ENCODE peak calls at places on chromosomes 11 and 22, in nine cellular contexts. K, Z, J, O, H, C, I, B and U are unnamed samples.

GRCh38 chr11:12287374-12288211 is 89.8 kb upstream of the PARVA start:
- DNase-seq in I (no peak), Z (peak), O (peak), H (peak), K (no peak), J (peak), C (peak), B (peak), U (no peak)

GRCh38 chr11:116787436-116787785 is 412 bp downstream of the ZPR1 start:
- DNase-seq in C (no peak), B (no peak), K (no peak), O (no peak), I (no peak), H (no peak), Z (no peak), J (peak), U (no peak)

GRCh38 chr22:30453731-30454510 is 17.9 kb downstream of the SEC14L3 start:
- DNase-seq in B (no peak), H (no peak), K (no peak), J (no peak), O (no peak), I (no peak), Z (peak), C (peak), U (no peak)

GRCh38 chr11:67023957-67024353 is 1.0 kb downstream of the SYT12 start:
- DNase-seq in I (no peak), H (no peak), K (no peak), B (no peak), Z (no peak), J (no peak), C (no peak), O (no peak), U (no peak)

GRCh38 chr22:46125816-46126770 is 24.2 kb upstream of the PPARA start:
- DNase-seq in Z (no peak), O (peak), I (no peak), B (no peak), J (no peak), K (no peak), H (no peak), C (no peak), U (no peak)

GRCh38 chr22:29093030-29093429 is 20.2 kb downstream of the KREMEN1 start:
- DNase-seq in B (no peak), C (no peak), I (no peak), H (no peak), O (no peak), Z (no peak), K (no peak), J (no peak), U (no peak)

GRCh38 chr11:79956061-79956460 is 515.2 kb upstream of the TENM4 start:
- DNase-seq in C (no peak), O (no peak), J (no peak), Z (no peak), H (no peak), B (no peak), I (no peak), K (no peak), U (no peak)

GRCh38 chr22:47340851-47341436 is 578.5 kb downstream of the TBC1D22A start:
- DNase-seq in B (no peak), I (no peak), H (no peak), J (no peak), O (no peak), Z (no peak), C (no peak), K (no peak), U (no peak)

GRCh38 chr11:24145411-24145810 is 351.4 kb upstream of the LUZP2 start:
- DNase-seq in I (no peak), Z (no peak), O (no peak), H (no peak), B (no peak), J (no peak), K (no peak), C (no peak), U (no peak)

GRCh38 chr22:31210830-31211503 is 1.1 kb upstream of the LIMK2 start:
- DNase-seq in C (no peak), K (no peak), I (no peak), H (no peak), B (no peak), J (no peak), Z (no peak), O (no peak), U (no peak)

GRCh38 chr11:115665345-115665901 is 161.2 kb upstream of the CADM1 start:
- DNase-seq in K (no peak), H (no peak), J (no peak), I (no peak), Z (no peak), O (no peak), C (peak), B (peak), U (no peak)

GRCh38 chr11:64661146-64661545 is 61.9 kb downstream of the NRXN2 start:
- DNase-seq in I (no peak), J (no peak), O (no peak), K (no peak), H (peak), Z (no peak), B (peak), C (no peak), U (no peak)

GRCh38 chr11:6563121-6563619 is 40.2 kb downstream of the RRP8 start:
- DNase-seq in J (no peak), Z (no peak), O (no peak), I (no peak), C (no peak), K (no peak), H (no peak), B (no peak), U (no peak)

GRCh38 chr22:43273902-43274484 is 69.2 kb downstream of the SCUBE1 start:
- DNase-seq in C (peak), K (no peak), O (no peak), Z (peak), J (peak), H (no peak), B (no peak), I (no peak), U (no peak)

GRCh38 chr11:36222755-36223635 is 66.2 kb downstream of the COMMD9 start:
- DNase-seq in K (no peak), B (no peak), C (no peak), J (no peak), I (no peak), O (peak), H (no peak), Z (no peak), U (no peak)

GRCh38 chr22:21775061-21775460 is 39.5 kb upstream of the YPEL1 start:
- DNase-seq in C (no peak), O (no peak), Z (no peak), I (no peak), K (no peak), J (no peak), B (no peak), H (no peak), U (no peak)

GRCh38 chr11:17552392-17553248 is 5.6 kb downstream of the OTOG start:
- DNase-seq in J (no peak), K (no peak), H (no peak), C (no peak), I (no peak), Z (no peak), B (no peak), O (no peak), U (no peak)

GRCh38 chr22:29765905-29766631 is 739 bp downstream of the ZMAT5 start:
- DNase-seq in B (peak), J (no peak), I (peak), O (peak), Z (no peak), K (no peak), H (no peak), C (no peak), U (peak)

GRCh38 chr11:126772267-126772666 is 228.3 kb downstream of the KIRREL3 start:
- DNase-seq in B (no peak), Z (no peak), K (no peak), H (no peak), I (no peak), O (no peak), C (no peak), J (no peak), U (no peak)

GRCh38 chr11:2386591-2386990 is 9.5 kb downstream of the CD81 start:
- DNase-seq in Z (no peak), H (no peak), K (no peak), B (peak), I (no peak), J (no peak), C (no peak), O (no peak), U (no peak)

GRCh38 chr22:24440270-24440717 is 12.9 kb downstream of the ADORA2A start:
- DNase-seq in O (no peak), C (no peak), I (no peak), H (no peak), Z (no peak), J (no peak), B (no peak), K (no peak), U (no peak)

GRCh38 chr11:110077866-110078325 is 15.3 kb upstream of the ZC3H12C start:
- DNase-seq in J (no peak), Z (peak), C (no peak), O (no peak), B (no peak), K (no peak), I (no peak), H (no peak), U (no peak)

GRCh38 chr11:75463106-75463774 is 30.2 kb upstream of the KLHL35 start:
- DNase-seq in Z (no peak), B (no peak), C (no peak), K (no peak), I (no peak), H (no peak), J (no peak), O (no peak), U (no peak)

GRCh38 chr22:49853981-49854791 is 542 bp downstream of the ZBED4 start:
- DNase-seq in K (no peak), B (peak), Z (peak), C (peak), O (peak), J (no peak), H (no peak), I (no peak), U (no peak)

GRCh38 chr11:66600219-66600923 is 7.4 kb downstream of the CCS start:
- DNase-seq in Z (no peak), B (no peak), H (no peak), C (no peak), I (no peak), J (no peak), K (no peak), O (no peak), U (no peak)

GRCh38 chr11:7571640-7572000 is 57.8 kb downstream of the PPFIBP2 start:
- DNase-seq in I (no peak), Z (peak), C (peak), H (no peak), J (peak), K (no peak), B (peak), O (peak), U (no peak)

GRCh38 chr11:35036642-35037041 is 102.3 kb upstream of the CD44 start:
- DNase-seq in B (no peak), K (no peak), I (no peak), C (no peak), J (no peak), Z (no peak), O (no peak), H (no peak), U (no peak)

GRCh38 chr22:50739279-50739691 is 1.3 kb downstream of the ACR start:
- DNase-seq in H (no peak), K (no peak), Z (no peak), B (peak), O (no peak), J (no peak), I (no peak), C (no peak), U (no peak)

GRCh38 chr11:2390871-2391662 is 9.5 kb upstream of the TSSC4 start:
- DNase-seq in I (no peak), B (peak), C (peak), K (no peak), O (no peak), Z (peak), H (no peak), J (peak), U (no peak)

GRCh38 chr22:44671742-44672141 is 30.3 kb upstream of the PRR5 start:
- DNase-seq in H (no peak), I (no peak), K (no peak), C (no peak), Z (no peak), B (peak), O (no peak), J (no peak), U (no peak)

GRCh38 chr22:39237276-39238123 is 7.3 kb downstream of the PDGFB start:
- DNase-seq in J (no peak), O (peak), H (no peak), K (no peak), Z (no peak), I (no peak), C (no peak), B (peak), U (no peak)

GRCh38 chr11:70048279-70049024 is 29.7 kb upstream of the ANO1 start:
- DNase-seq in B (no peak), J (peak), O (peak), H (no peak), C (peak), K (no peak), Z (no peak), I (no peak), U (no peak)

GRCh38 chr11:130166457-130166784 is 6.8 kb downstream of the ST14 start:
- DNase-seq in K (no peak), H (no peak), Z (peak), C (no peak), O (peak), J (peak), B (no peak), I (no peak), U (no peak)

GRCh38 chr11:110011595-110011994 is 81.6 kb upstream of the ZC3H12C start:
- DNase-seq in H (no peak), O (no peak), Z (no peak), K (no peak), B (no peak), J (no peak), C (no peak), I (no peak), U (no peak)

GRCh38 chr11:45399166-45399565 is 113.0 kb upstream of the SYT13 start:
- DNase-seq in I (no peak), B (no peak), J (no peak), Z (no peak), O (no peak), H (no peak), K (no peak), C (no peak), U (no peak)

GRCh38 chr11:27367881-27368280 is 4.9 kb upstream of the CCDC34 start:
- DNase-seq in H (no peak), J (no peak), O (no peak), B (peak), C (no peak), K (no peak), Z (no peak), I (no peak), U (no peak)